ENCODE peak calls at places on chromosome 1, in five cellular contexts. K is activated T-helper 9 cell treated with anti-CD3 and anti-CD28 coated beads, Interleukin-2, amount 50 U/mL, for 16 hours; L is PC-9; Y is EL; P is head of caudate nucleus. X is an unnamed sample.

GRCh38 chr1:169495916-169496315 is 10.2 kb upstream of the SLC19A2 start:
- DNase-seq in L (no peak), K (no peak), Y (no peak), P (no peak), X (no peak)

GRCh38 chr1:113278777-113279176 is 111.5 kb upstream of the MAGI3 start:
- DNase-seq in K (no peak), P (no peak), Y (no peak), L (no peak), X (no peak)

GRCh38 chr1:91781371-91781825 is 104.6 kb downstream of the TGFBR3 start:
- DNase-seq in P (no peak), L (no peak), K (no peak), Y (peak), X (peak)

GRCh38 chr1:77832889-77833288 is 53.4 kb downstream of the MIGA1 start:
- DNase-seq in L (no peak), P (no peak), Y (peak), K (no peak), X (peak)

GRCh38 chr1:158098256-158098655 is 82.4 kb upstream of the CD1D start:
- DNase-seq in K (no peak), L (no peak), P (no peak), Y (no peak), X (no peak)

GRCh38 chr1:214327519-214327918 is 46.6 kb downstream of the SMYD2 start:
- DNase-seq in Y (no peak), K (no peak), P (no peak), L (no peak), X (no peak)

GRCh38 chr1:96508226-96508625 is 213.4 kb upstream of the PTBP2 start:
- DNase-seq in Y (no peak), P (peak), L (no peak), K (no peak), X (no peak)

GRCh38 chr1:109251277-109252166 is 2.2 kb downstream of the CELSR2 start:
- DNase-seq in L (no peak), Y (no peak), P (no peak), K (no peak), X (no peak)

GRCh38 chr1:210841926-210842625 is 291.9 kb downstream of the KCNH1 start:
- DNase-seq in P (no peak), K (no peak), Y (no peak), L (no peak), X (no peak)

GRCh38 chr1:56168176-56168575 is 411.2 kb downstream of the PLPP3 start:
- DNase-seq in Y (no peak), P (no peak), K (no peak), L (no peak), X (no peak)

GRCh38 chr1:32917521-32917920 is 16.3 kb upstream of the TMEM54 start:
- DNase-seq in L (no peak), Y (no peak), P (no peak), K (no peak), X (no peak)

GRCh38 chr1:244461254-244462071 is at the start of gene CATSPERE:
- DNase-seq in P (peak), Y (peak), L (peak), K (peak), X (peak)

GRCh38 chr1:19054216-19054615 is 97.7 kb upstream of the IFFO2 start:
- DNase-seq in Y (no peak), K (no peak), P (no peak), L (no peak), X (no peak)

GRCh38 chr1:10208537-10208936 is 1.8 kb upstream of the KIF1B start:
- DNase-seq in K (no peak), P (no peak), Y (no peak), L (no peak), X (no peak)

GRCh38 chr1:163824006-163824405 is 502.3 kb downstream of the NUF2 start:
- DNase-seq in K (no peak), P (no peak), Y (peak), L (no peak), X (peak)

GRCh38 chr1:229717774-229718173 is 91.7 kb downstream of the URB2 start:
- DNase-seq in L (no peak), P (no peak), K (no peak), Y (no peak), X (no peak)

GRCh38 chr1:56289260-56289659 is 290.1 kb downstream of the PLPP3 start:
- DNase-seq in L (no peak), Y (no peak), K (no peak), P (no peak), X (no peak)

GRCh38 chr1:158819461-158820443 is 11.4 kb upstream of the MNDA start:
- DNase-seq in K (no peak), Y (no peak), P (no peak), L (no peak), X (no peak)

GRCh38 chr1:159936284-159936904 is 9.0 kb downstream of the IGSF9 start:
- DNase-seq in L (peak), P (peak), K (peak), Y (peak), X (peak)

GRCh38 chr1:54396280-54396903 is 9.8 kb downstream of the SSBP3 start:
- DNase-seq in K (no peak), P (peak), L (no peak), Y (no peak), X (no peak)

GRCh38 chr1:109726007-109726406 is 14.0 kb downstream of the GSTM5 start:
- DNase-seq in P (no peak), L (no peak), K (no peak), Y (no peak), X (no peak)

GRCh38 chr1:109791495-109792040 is 27.8 kb upstream of the EPS8L3 start:
- DNase-seq in P (no peak), L (no peak), Y (no peak), K (no peak), X (no peak)

GRCh38 chr1:216600730-216601426 is 122.4 kb downstream of the ESRRG start:
- DNase-seq in P (peak), L (peak), K (no peak), Y (peak), X (peak)

GRCh38 chr1:37064059-37064458 is 29.7 kb upstream of the GRIK3 start:
- DNase-seq in K (no peak), P (no peak), Y (no peak), L (no peak), X (no peak)

GRCh38 chr1:203165101-203165799 is 10.4 kb downstream of the MYBPH start:
- DNase-seq in L (no peak), K (no peak), P (no peak), Y (no peak), X (no peak)

GRCh38 chr1:103107696-103108524 is at the start of gene COL11A1:
- DNase-seq in P (no peak), L (no peak), K (no peak), Y (peak), X (no peak)

GRCh38 chr1:245585252-245585959 is 430.6 kb downstream of the KIF26B start:
- DNase-seq in K (no peak), Y (peak), P (no peak), L (no peak), X (peak)

GRCh38 chr1:33301273-33301984 is 19.5 kb downstream of the A3GALT2 start:
- DNase-seq in L (no peak), Y (peak), K (no peak), P (no peak), X (peak)

GRCh38 chr1:110944806-110945205 is 18.9 kb downstream of the LRIF1 start:
- DNase-seq in L (no peak), K (no peak), P (no peak), Y (no peak), X (no peak)

GRCh38 chr1:229759037-229759435 is 133.0 kb downstream of the URB2 start:
- DNase-seq in L (no peak), P (no peak), Y (peak), K (no peak), X (peak)